ENCODE peak calls at places on chromosomes 13 and 19, in five cellular contexts. Y, R, J, I and L are unnamed samples. For H3K36me3, the result is how much of the 10 kb centered on the place peaks cover.

GRCh38 chr19:28388988-28389387 is 824.0 kb downstream of the UQCRFS1 start:
- DNase-seq in R (no peak), I (no peak), Y (no peak), J (no peak), L (no peak)

GRCh38 chr13:75170321-75170720 is 311.6 kb downstream of the TBC1D4 start:
- DNase-seq in Y (no peak), R (no peak), I (no peak), J (no peak), L (no peak)

GRCh38 chr13:48156466-48156865 is 61.6 kb upstream of the MED4 start:
- DNase-seq in I (no peak), Y (no peak), J (peak), R (no peak), L (no peak)

GRCh38 chr19:14089412-14089661 is 1.2 kb downstream of the SAMD1 start:
- DNase-seq in J (no peak), I (peak), Y (no peak), R (peak), L (no peak)

GRCh38 chr13:97843201-97843600 is 110.3 kb upstream of the IPO5 start:
- DNase-seq in R (no peak), J (no peak), I (no peak), Y (no peak), L (no peak)

GRCh38 chr19:39407644-39408391 is 1.2 kb downstream of the ZFP36 start:
- DNase-seq in I (peak), Y (peak), R (peak), J (peak), L (peak)

GRCh38 chr19:38224014-38224862 is at the start of gene DPF1:
- DNase-seq in Y (peak), J (peak), I (peak), R (peak), L (no peak)

GRCh38 chr19:12544401-12544876 is 6.8 kb downstream of the ZNF564 start:
- DNase-seq in J (no peak), I (no peak), Y (no peak), R (no peak), L (no peak)

DNA sequence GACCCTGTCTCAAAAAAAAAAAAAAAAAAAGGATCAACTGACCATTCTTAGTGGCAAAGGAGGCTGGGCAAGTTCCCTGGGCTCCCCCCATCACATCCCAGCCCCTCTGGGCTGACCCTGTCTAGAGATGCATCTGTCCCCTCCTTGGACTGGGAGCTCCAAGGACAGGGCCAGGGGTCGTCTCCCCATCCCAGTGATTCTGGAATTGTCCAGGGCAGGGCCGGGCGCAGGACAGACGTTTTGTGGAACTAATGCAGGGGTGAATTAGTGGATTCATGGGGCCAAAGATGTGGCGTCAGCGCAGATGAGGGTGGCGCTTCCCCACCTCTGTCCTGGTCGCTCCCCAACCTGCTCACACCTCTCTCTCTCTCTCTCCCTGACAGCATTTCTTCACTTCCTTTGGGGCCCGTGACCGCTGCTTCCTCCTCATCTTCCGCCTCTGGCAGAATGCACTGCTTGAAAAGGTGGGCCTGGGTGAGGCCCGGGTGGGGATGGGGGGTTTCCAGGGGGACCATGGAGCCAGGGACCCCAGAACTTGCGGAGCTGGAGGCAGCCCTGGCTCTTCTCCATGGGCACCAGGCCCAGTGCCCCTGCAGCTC is 11.1 kb downstream of the GRAMD1A start:
- DNase-seq in Y (no peak), J (peak), R (no peak), I (no peak), L (no peak)
- H3K36me3 ChIP-seq in Y (half or more), J (under half), R (under half), I (under half), L (under half)

DNA sequence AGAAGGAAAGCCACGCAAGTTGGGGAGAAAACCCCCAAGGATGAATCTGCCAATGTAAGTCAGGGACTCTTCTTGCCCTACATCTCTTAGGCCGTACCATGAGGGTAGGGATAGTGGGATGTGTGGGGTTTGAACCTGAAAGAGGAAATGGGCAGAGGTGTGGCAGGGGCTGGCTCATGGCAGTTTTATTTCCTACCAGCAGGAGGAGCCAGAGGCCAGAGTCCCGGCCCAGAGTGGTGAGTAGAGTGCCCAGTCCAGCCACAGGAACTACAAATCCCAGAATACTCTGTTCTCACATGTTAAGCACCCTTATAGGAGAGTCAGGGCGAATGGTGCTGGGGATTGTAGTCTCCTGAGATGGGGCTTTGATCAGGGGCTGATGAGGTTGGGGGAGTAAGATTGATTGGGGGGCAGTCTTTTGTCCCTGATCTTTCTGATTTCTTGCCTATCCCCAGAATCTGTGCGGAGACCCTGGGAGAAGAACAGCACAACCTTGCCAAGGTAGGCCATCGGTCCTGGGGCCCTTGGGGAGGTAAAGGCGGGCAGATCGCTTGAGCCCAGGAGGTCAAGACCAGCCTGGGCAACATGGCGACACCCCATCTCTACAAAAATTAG is 16.5 kb downstream of the VASP start:
- DNase-seq in R (peak), Y (peak), I (peak), J (peak), L (peak)
- H3K36me3 ChIP-seq in R (under half), Y (half or more), I (under half), J (under half), L (under half)

DNA sequence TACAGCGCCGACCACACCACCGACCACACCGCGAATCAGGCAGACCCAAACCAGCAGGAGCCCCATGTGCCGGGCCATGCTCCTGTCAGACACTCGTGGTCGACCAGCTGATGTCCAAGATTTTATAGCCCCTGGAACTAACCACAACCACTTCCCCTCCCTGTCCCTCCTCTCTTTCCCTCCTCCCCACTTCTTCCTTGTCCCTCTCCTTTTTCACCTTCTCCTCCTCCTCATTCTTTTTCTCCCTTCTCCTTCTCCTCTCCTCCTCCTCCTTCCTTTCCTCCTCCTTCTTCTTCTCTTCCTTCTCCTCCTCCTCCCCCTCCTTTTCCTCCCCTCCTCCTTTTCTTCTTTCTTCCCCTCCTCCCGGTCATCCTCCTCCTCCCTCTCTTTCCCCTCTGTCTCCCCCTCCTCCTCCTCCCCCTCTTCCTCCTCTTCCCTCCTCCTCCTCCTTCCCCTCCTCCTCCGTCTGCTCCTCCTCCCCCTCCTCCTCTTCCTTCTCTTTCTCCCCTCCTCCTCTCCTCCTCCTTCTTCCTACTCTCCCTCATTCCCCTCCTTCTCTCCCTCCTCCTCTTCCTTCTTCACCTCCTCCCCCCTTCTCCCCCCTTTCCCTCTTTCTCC is 670 bp downstream of the BSPH1 start:
- DNase-seq in R (no peak), J (no peak), Y (no peak), I (no peak), L (no peak)
- H3K36me3 ChIP-seq in R (under half), J (under half), Y (under half), I (under half), L (under half)

GRCh38 chr19:16654621-16655020 is 5.3 kb downstream of the SMIM7 start:
- DNase-seq in R (no peak), Y (no peak), I (no peak), J (no peak), L (no peak)

GRCh38 chr19:16655727-16656126 is 4.2 kb downstream of the SMIM7 start:
- DNase-seq in R (no peak), I (no peak), Y (no peak), J (no peak), L (no peak)

GRCh38 chr19:16650821-16651220 is 9.1 kb downstream of the SMIM7 start:
- DNase-seq in I (no peak), J (no peak), R (no peak), Y (no peak), L (no peak)

GRCh38 chr19:16657384-16657783 is 2.6 kb downstream of the SMIM7 start:
- DNase-seq in I (no peak), R (no peak), J (no peak), Y (no peak), L (no peak)

GRCh38 chr19:16654151-16654550 is 5.8 kb downstream of the SMIM7 start:
- DNase-seq in I (no peak), J (no peak), Y (no peak), R (no peak), L (no peak)
- H3K36me3 ChIP-seq in I (under half), J (half or more), Y (half or more), R (half or more), L (under half)